ENCODE peak calls at places on chromosome 5, in ten cellular contexts. E is stimulated activated CD4-positive, alpha-beta T cell treated with anti-CD3 and anti-CD28 coated beads, Interleukin-2, amount 100 ng/mL, for 48 hours; V is WTC11; L is central memory CD4-positive, alpha-beta T cell; H is CD8-positive, alpha-beta T cell; D is stimulated activated CD8-positive, alpha-beta memory T cell treated with anti-CD3 and anti-CD28 coated beads, Interleukin-12 subunit alpha, Interleukin-12 subunit beta, amount 100 ng/mL, for 1 hour; Z is left ventricle myocardium inferior; W is HEK293T; P is NCI-H774; U is stimulated activated naive B cell treated with anti-CD40 and anti-IgM and Interleukin-4, amounts not matched to agents 10 μg/mL and 1 μg/mL and 100 μg/mL, for 72 hours. F is an unnamed sample.

GRCh38 chr5:149063017-149063687 is at the start of gene SH3TC2:
- DNase-seq in L (no peak), W (no peak), U (no peak), H (no peak), E (no peak), D (no peak), Z (peak; percentile 64), P (no peak), V (peak; percentile 66), F (no peak)

GRCh38 chr5:146390469-146390868 is 51.8 kb downstream of the POU4F3 start:
- DNase-seq in U (no peak), H (no peak), Z (no peak), W (no peak), L (no peak), P (no peak), V (peak; percentile 62), E (no peak), D (no peak), F (no peak)

GRCh38 chr5:71632168-71632567 is 45.0 kb downstream of the MCCC2 start:
- DNase-seq in L (no peak), P (no peak), H (no peak), Z (no peak), V (no peak), U (no peak), D (no peak), W (no peak), E (no peak), F (no peak)

GRCh38 chr5:155004138-155004744 is 9.3 kb upstream of the KIF4B start:
- DNase-seq in D (no peak), W (no peak), E (no peak), Z (no peak), U (no peak), L (no peak), P (no peak), H (no peak), V (peak; percentile 69), F (no peak)

GRCh38 chr5:133459474-133460155 is 152.7 kb downstream of the FSTL4 start:
- DNase-seq in E (no peak), H (no peak), L (no peak), Z (no peak), W (no peak), U (no peak), D (no peak), P (no peak), V (no peak), F (no peak)

GRCh38 chr5:142748568-142749249 is 21.5 kb upstream of the ARHGAP26 start:
- DNase-seq in E (peak; percentile 48), W (peak; percentile 41), L (peak; percentile 33), V (peak; percentile 53), H (peak; percentile 77), Z (peak; percentile 29), P (no peak), D (peak; percentile 22), U (no peak), F (peak; percentile 40)

GRCh38 chr5:74634611-74635286 is 5.8 kb downstream of the ENC1 start:
- DNase-seq in U (no peak), Z (no peak), L (no peak), P (no peak), D (no peak), E (no peak), W (no peak), V (no peak), H (no peak), F (no peak)

GRCh38 chr5:17022296-17022695 is 86.2 kb upstream of the MYO10 start:
- DNase-seq in U (no peak), Z (no peak), W (no peak), D (no peak), E (no peak), V (no peak), P (no peak), H (no peak), L (no peak), F (no peak)

GRCh38 chr5:62489471-62489870 is 76.9 kb downstream of the IPO11 start:
- DNase-seq in U (no peak), W (no peak), V (no peak), D (no peak), E (no peak), L (no peak), P (no peak), Z (no peak), H (no peak), F (no peak)

GRCh38 chr5:61010759-61011460 is 65.9 kb downstream of the NDUFAF2 start:
- DNase-seq in P (no peak), H (no peak), W (peak; percentile 7), E (no peak), Z (no peak), V (peak; percentile 44), D (no peak), L (no peak), U (no peak), F (no peak)

GRCh38 chr5:92945630-92946097 is 635.4 kb downstream of the NR2F1-AS1 start:
- DNase-seq in P (no peak), H (no peak), W (no peak), Z (no peak), L (no peak), D (no peak), E (no peak), U (no peak), V (no peak), F (no peak)

GRCh38 chr5:147554285-147554817 is 44.5 kb upstream of the DPYSL3 start:
- DNase-seq in P (peak; percentile 9), V (no peak), L (no peak), H (no peak), U (no peak), W (no peak), Z (no peak), E (no peak), D (no peak), F (no peak)

GRCh38 chr5:181217805-181218065 is 5.3 kb upstream of the TRIM41 start:
- DNase-seq in U (no peak), Z (no peak), P (no peak), V (no peak), W (no peak), L (no peak), E (no peak), H (peak; percentile 73), D (no peak), F (peak; percentile 72)

GRCh38 chr5:163595851-163596399 is 90.5 kb downstream of the MAT2B start:
- DNase-seq in H (no peak), P (no peak), Z (no peak), W (no peak), E (no peak), D (no peak), V (no peak), U (no peak), L (no peak), F (no peak)

GRCh38 chr5:81517462-81517861 is 123.5 kb upstream of the ACOT12 start:
- DNase-seq in V (no peak), D (no peak), E (no peak), H (no peak), W (no peak), P (no peak), L (no peak), U (no peak), Z (no peak), F (no peak)

GRCh38 chr5:67181648-67182218 is 14.9 kb downstream of the CD180 start:
- DNase-seq in V (no peak), U (no peak), Z (no peak), L (no peak), D (no peak), P (no peak), W (no peak), H (no peak), E (no peak), F (no peak)

GRCh38 chr5:139486201-139486600 is 3.6 kb upstream of the STING1 start:
- DNase-seq in E (no peak), P (no peak), W (no peak), V (peak; percentile 32), U (no peak), H (no peak), L (no peak), D (no peak), Z (no peak), F (no peak)

GRCh38 chr5:58491216-58491892 is at the start of gene GAPT:
- DNase-seq in V (no peak), P (no peak), U (no peak), E (no peak), W (no peak), L (no peak), D (no peak), H (no peak), Z (no peak), F (no peak)

GRCh38 chr5:160118349-160119141 is 705 bp downstream of the PWWP2A start:
- DNase-seq in V (peak; percentile 25), H (peak; percentile 74), P (peak; percentile 28), U (peak; percentile 40), D (peak; percentile 33), Z (peak; percentile 52), W (peak; percentile 39), E (peak; percentile 31), L (peak; percentile 51), F (peak; percentile 63)

GRCh38 chr5:7902201-7902600 is 33.3 kb downstream of the MTRR start:
- DNase-seq in Z (no peak), H (no peak), V (no peak), E (no peak), U (no peak), P (no peak), L (no peak), D (no peak), W (no peak), F (no peak)

GRCh38 chr5:94407023-94407422 is 211.4 kb downstream of the KIAA0825 start:
- DNase-seq in W (no peak), U (no peak), V (no peak), E (no peak), P (no peak), Z (no peak), H (no peak), L (no peak), D (no peak), F (no peak)

GRCh38 chr5:37043693-37044092 is 167.1 kb downstream of the NIPBL start:
- DNase-seq in W (peak; percentile 6), U (no peak), V (no peak), D (no peak), Z (no peak), P (no peak), E (no peak), H (no peak), L (no peak), F (no peak)

GRCh38 chr5:9156282-9156681 is 389.6 kb downstream of the SEMA5A start:
- DNase-seq in Z (no peak), L (no peak), U (no peak), W (no peak), V (peak; percentile 58), E (no peak), H (no peak), P (no peak), D (no peak), F (no peak)

GRCh38 chr5:174736351-174736721 is 12.0 kb downstream of the MSX2 start:
- DNase-seq in P (no peak), Z (no peak), U (no peak), W (no peak), E (no peak), H (no peak), V (no peak), D (no peak), L (no peak), F (no peak)

GRCh38 chr5:113917997-113918396 is 404.5 kb downstream of the YTHDC2 start:
- DNase-seq in H (no peak), P (no peak), D (no peak), W (no peak), E (no peak), Z (no peak), L (no peak), V (no peak), U (no peak), F (no peak)

GRCh38 chr5:32346869-32347268 is 34.1 kb upstream of the MTMR12 start:
- DNase-seq in L (no peak), U (no peak), E (no peak), D (no peak), Z (no peak), H (no peak), W (no peak), P (no peak), V (no peak), F (no peak)

GRCh38 chr5:6396836-6397535 is 18.6 kb upstream of the MED10 start:
- DNase-seq in W (no peak), D (no peak), P (no peak), H (no peak), Z (no peak), E (no peak), L (no peak), V (no peak), U (no peak), F (no peak)

GRCh38 chr5:132327278-132327959 is 33.2 kb downstream of the SLC22A4 start:
- DNase-seq in U (no peak), P (no peak), H (no peak), L (no peak), W (no peak), V (no peak), Z (no peak), D (no peak), E (no peak), F (no peak)